ENCODE peak calls at places on chromosomes 6 and 20, in ten cellular contexts. T, I, B, N, C, W, P, J, F and L are unnamed samples.
A peak's percentile ranks its signal among the peaks of the same experiment; 100 is the strongest.

GRCh38 chr20:2865630-2866029 is 7.7 kb upstream of the PTPRA start:
- DNase-seq in T (no peak), I (no peak), B (no peak), N (no peak), C (no peak), W (no peak), P (no peak), J (no peak), F (no peak), L (peak; percentile 69)

GRCh38 chr6:2970034-2970685 is 1.2 kb downstream of the SERPINB6 start:
- DNase-seq in T (no peak), I (no peak), B (no peak), N (no peak), C (no peak), W (no peak), P (no peak), J (no peak), F (no peak), L (peak; percentile 50)

GRCh38 chr6:134593024-134593423 is 275.1 kb upstream of the SGK1 start:
- DNase-seq in T (no peak), I (no peak), B (no peak), N (no peak), C (no peak), W (no peak), P (no peak), J (no peak), F (no peak), L (no peak)

GRCh38 chr6:169926617-169927417 is 175.4 kb downstream of the ERMARD start:
- DNase-seq in T (no peak), I (no peak), B (no peak), N (no peak), C (no peak), W (no peak), P (no peak), J (no peak), F (no peak), L (no peak)

GRCh38 chr6:89079611-89080213 is 839 bp upstream of the PNRC1 start:
- DNase-seq in T (peak; percentile 72), I (peak; percentile 20), B (no peak), N (peak; percentile 50), C (peak; percentile 49), W (peak; percentile 53), P (peak; percentile 58), J (no peak), F (peak; percentile 74), L (peak; percentile 62)

GRCh38 chr20:64041781-64042771 is 6.1 kb downstream of the C20orf204 start:
- DNase-seq in T (no peak), I (no peak), B (no peak), N (peak; percentile 63), C (no peak), W (no peak), P (no peak), J (peak; percentile 30), F (no peak), L (no peak)

GRCh38 chr6:64411226-64411625 is 775.6 kb downstream of the PHF3 start:
- DNase-seq in T (no peak), I (no peak), B (no peak), N (no peak), C (no peak), W (no peak), P (no peak), J (no peak), F (peak; percentile 51), L (no peak)

GRCh38 chr20:62876826-62877728 is 15.5 kb upstream of the TCFL5 start:
- DNase-seq in T (peak; percentile 93), I (no peak), B (no peak), N (no peak), C (peak; percentile 45), W (no peak), P (no peak), J (no peak), F (peak; percentile 43), L (peak; percentile 70)

GRCh38 chr6:52180787-52181558 is 5.2 kb upstream of the IL17A start:
- DNase-seq in T (no peak), I (no peak), B (no peak), N (no peak), C (no peak), W (no peak), P (no peak), J (no peak), F (no peak), L (no peak)

GRCh38 chr6:149614352-149614751 is 34.2 kb downstream of the KATNA1 start:
- DNase-seq in T (no peak), I (no peak), B (no peak), N (no peak), C (no peak), W (no peak), P (no peak), J (no peak), F (peak; percentile 45), L (no peak)

GRCh38 chr6:149608381-149608982 is 40.0 kb downstream of the KATNA1 start:
- DNase-seq in T (no peak), I (no peak), B (no peak), N (no peak), C (no peak), W (no peak), P (no peak), J (no peak), F (no peak), L (no peak)
- TF ChIP-seq CTCF in T (no peak), I (no peak), B (no peak), N (no peak), C (no peak), W (no peak), P (no peak), J (no peak), F (no peak), L (peak; percentile 31)

GRCh38 chr6:77172578-77172977 is 290.7 kb downstream of the HTR1B start:
- DNase-seq in T (no peak), I (no peak), B (no peak), N (no peak), C (no peak), W (no peak), P (no peak), J (no peak), F (no peak), L (peak; percentile 35)

GRCh38 chr6:77177470-77177869 is 285.8 kb downstream of the HTR1B start:
- DNase-seq in T (no peak), I (no peak), B (no peak), N (no peak), C (no peak), W (no peak), P (no peak), J (no peak), F (no peak), L (no peak)

GRCh38 chr6:77178821-77179220 is 284.5 kb downstream of the HTR1B start:
- DNase-seq in T (no peak), I (no peak), B (no peak), N (no peak), C (peak; percentile 70), W (peak; percentile 2), P (no peak), J (no peak), F (peak; percentile 55), L (no peak)

DNA sequence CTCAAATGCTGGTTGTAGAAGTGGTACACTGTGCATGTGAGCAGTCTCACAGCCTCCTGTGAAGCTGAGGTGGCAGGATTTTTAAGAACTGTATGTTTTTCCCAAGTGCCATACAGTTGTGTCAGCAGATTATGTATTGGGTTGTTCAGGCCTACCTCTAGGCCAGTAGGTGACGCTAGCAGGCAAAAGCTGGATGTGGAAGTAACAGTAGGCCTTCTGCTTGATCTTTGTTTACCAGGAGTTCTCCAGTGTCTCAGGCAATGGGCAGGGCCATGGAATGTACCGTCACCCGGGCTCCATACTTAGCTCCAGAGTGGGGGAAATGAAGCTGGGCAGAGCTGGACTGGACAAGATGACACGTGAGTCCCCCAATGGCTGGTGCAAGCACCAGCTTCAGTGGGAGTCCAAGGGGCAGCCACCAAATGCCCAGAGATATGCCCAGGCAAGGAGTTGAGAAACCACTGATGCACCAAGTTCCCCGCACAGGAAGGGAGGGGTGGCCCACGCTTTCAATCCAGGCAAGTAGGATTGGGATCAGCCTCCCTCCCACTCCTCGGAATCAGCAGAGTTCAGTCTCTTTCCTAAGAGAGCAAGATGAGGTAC is 289.7 kb downstream of the HTR1B start:
- DNase-seq in T (no peak), I (no peak), B (no peak), N (no peak), C (no peak), W (peak; percentile 2), P (no peak), J (no peak), F (peak; percentile 3), L (peak; percentile 81)
- TF ChIP-seq CTCF in T (no peak), I (no peak), B (no peak), N (peak; percentile 21), C (peak; percentile 42), W (peak; percentile 27), P (no peak), J (no peak), F (no peak), L (peak; percentile 86)

GRCh38 chr6:24054388-24054787 is 71.6 kb upstream of the NRSN1 start:
- DNase-seq in T (no peak), I (no peak), B (no peak), N (no peak), C (no peak), W (no peak), P (no peak), J (no peak), F (no peak), L (peak; percentile 70)
- TF ChIP-seq CTCF in T (no peak), I (no peak), B (no peak), N (no peak), C (no peak), W (no peak), P (no peak), J (no peak), F (no peak), L (peak; percentile 69)

GRCh38 chr20:16514145-16514544 is 59.1 kb downstream of the KIF16B start:
- DNase-seq in T (no peak), I (no peak), B (no peak), N (no peak), C (no peak), W (no peak), P (no peak), J (no peak), F (no peak), L (no peak)

GRCh38 chr20:16520154-16520553 is 53.1 kb downstream of the KIF16B start:
- DNase-seq in T (no peak), I (no peak), B (no peak), N (no peak), C (no peak), W (peak; percentile 28), P (no peak), J (no peak), F (no peak), L (no peak)

GRCh38 chr20:16518784-16519084 is 54.5 kb downstream of the KIF16B start:
- DNase-seq in T (no peak), I (no peak), B (no peak), N (no peak), C (no peak), W (no peak), P (no peak), J (no peak), F (no peak), L (no peak)

DNA sequence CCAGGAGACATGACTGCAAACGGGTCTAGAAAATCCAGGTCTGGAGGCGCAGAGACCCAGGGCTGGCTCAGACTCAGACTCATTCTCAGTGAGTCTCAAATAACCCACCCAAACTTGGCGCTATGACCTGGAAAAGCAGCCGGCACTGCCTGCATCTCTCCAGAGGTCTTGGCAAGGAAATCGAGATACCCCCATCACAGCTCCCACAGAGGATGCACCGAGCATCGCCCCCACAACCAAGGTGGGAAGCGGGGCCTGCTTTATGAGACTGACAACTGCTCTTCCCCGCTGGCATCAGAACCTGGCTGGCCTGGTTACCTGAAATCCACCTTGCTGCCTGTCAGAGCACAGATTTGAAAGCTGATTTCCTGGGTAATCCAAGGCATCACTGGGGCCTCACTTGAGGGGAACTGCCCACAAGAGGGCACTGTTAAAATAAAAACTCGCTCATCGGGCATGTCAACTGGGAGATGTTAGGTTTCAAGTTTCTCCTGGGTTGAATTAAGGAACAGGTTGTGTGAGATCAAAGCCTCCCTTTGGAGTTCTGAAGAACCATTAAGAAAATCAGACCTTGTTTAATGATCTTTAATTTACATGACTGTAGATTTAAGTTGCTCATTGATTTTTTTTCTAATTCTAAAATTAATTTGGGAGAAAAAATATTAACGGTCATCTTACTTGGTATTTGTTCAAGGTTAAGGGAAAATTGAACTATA is 55.0 kb downstream of the KIF16B start:
- DNase-seq in T (no peak), I (peak; percentile 43), B (no peak), N (peak; percentile 41), C (peak; percentile 45), W (peak; percentile 57), P (peak; percentile 57), J (no peak), F (peak; percentile 58), L (peak; percentile 88)
- TF ChIP-seq CTCF in T (peak; percentile 28), I (peak; percentile 57), B (peak; percentile 58), N (peak; percentile 55), C (peak; percentile 78), W (peak; percentile 65), P (peak; percentile 63), J (peak; percentile 48), F (peak; percentile 67), L (peak; percentile 88)